ENCODE peak calls at places on chromosomes 2 and 18, in five cellular contexts. One of them, this sample, is unnamed.

GRCh38 chr2:134252092-134252775 is 1.6 kb upstream of the MGAT5 start:
- DNase-seq in PC-3: no peak
- DNase-seq in HL-60: no peak
- DNase-seq in CD8-positive, alpha-beta T cell: no peak
- DNase-seq in kidney: no peak
- DNase-seq in this sample: no peak

GRCh38 chr2:46663614-46664013 is 184.2 kb downstream of the TMEM247 start:
- DNase-seq in PC-3: no peak
- DNase-seq in HL-60: no peak
- DNase-seq in CD8-positive, alpha-beta T cell: no peak
- DNase-seq in kidney: no peak
- DNase-seq in this sample: no peak

GRCh38 chr2:166376873-166377272 is 1.1 kb upstream of the SCN9A start:
- DNase-seq in PC-3: no peak
- DNase-seq in HL-60: no peak
- DNase-seq in CD8-positive, alpha-beta T cell: no peak
- DNase-seq in kidney: no peak
- DNase-seq in this sample: no peak

GRCh38 chr2:9979977-9980376 is 28.5 kb downstream of the GRHL1 start:
- DNase-seq in PC-3: no peak
- DNase-seq in HL-60: no peak
- DNase-seq in CD8-positive, alpha-beta T cell: no peak
- DNase-seq in kidney: no peak
- DNase-seq in this sample: no peak

GRCh38 chr2:64535024-64535423 is 10.9 kb downstream of the AFTPH start:
- DNase-seq in PC-3: no peak
- DNase-seq in HL-60: no peak
- DNase-seq in CD8-positive, alpha-beta T cell: no peak
- DNase-seq in kidney: no peak
- DNase-seq in this sample: no peak

GRCh38 chr2:119243621-119244020 is 20.0 kb downstream of the STEAP3 start:
- DNase-seq in PC-3: no peak
- DNase-seq in HL-60: no peak
- DNase-seq in CD8-positive, alpha-beta T cell: no peak
- DNase-seq in kidney: peak; percentile 48
- DNase-seq in this sample: no peak

GRCh38 chr18:39341106-39341505 is 1775.5 kb upstream of the CELF4 start:
- DNase-seq in PC-3: no peak
- DNase-seq in HL-60: no peak
- DNase-seq in CD8-positive, alpha-beta T cell: no peak
- DNase-seq in kidney: no peak
- DNase-seq in this sample: no peak

GRCh38 chr2:78082555-78082954 is 560.4 kb upstream of the LRRTM4 start:
- DNase-seq in PC-3: no peak
- DNase-seq in HL-60: no peak
- DNase-seq in CD8-positive, alpha-beta T cell: no peak
- DNase-seq in kidney: no peak
- DNase-seq in this sample: no peak

GRCh38 chr2:155157065-155157464 is 458.6 kb downstream of the KCNJ3 start:
- DNase-seq in PC-3: no peak
- DNase-seq in HL-60: no peak
- DNase-seq in CD8-positive, alpha-beta T cell: no peak
- DNase-seq in kidney: no peak
- DNase-seq in this sample: peak; percentile 23

GRCh38 chr2:215904101-215904500 is 109.2 kb downstream of the MREG start:
- DNase-seq in PC-3: peak; percentile 51
- DNase-seq in HL-60: peak; percentile 28
- DNase-seq in CD8-positive, alpha-beta T cell: no peak
- DNase-seq in kidney: no peak
- DNase-seq in this sample: peak; percentile 81

GRCh38 chr2:73685770-73686438 is 43.7 kb upstream of the NAT8 start:
- DNase-seq in PC-3: no peak
- DNase-seq in HL-60: no peak
- DNase-seq in CD8-positive, alpha-beta T cell: no peak
- DNase-seq in kidney: no peak
- DNase-seq in this sample: no peak

GRCh38 chr2:68110102-68110501 is 47.3 kb upstream of the C1D start:
- DNase-seq in PC-3: peak; percentile 12
- DNase-seq in HL-60: peak; percentile 51
- DNase-seq in CD8-positive, alpha-beta T cell: no peak
- DNase-seq in kidney: no peak
- DNase-seq in this sample: no peak

GRCh38 chr2:145344076-145344724 is 824.3 kb upstream of the ZEB2 start:
- DNase-seq in PC-3: no peak
- DNase-seq in HL-60: no peak
- DNase-seq in CD8-positive, alpha-beta T cell: no peak
- DNase-seq in kidney: no peak
- DNase-seq in this sample: no peak

GRCh38 chr18:13464432-13465125 is 246.0 kb downstream of the LDLRAD4 start:
- DNase-seq in PC-3: no peak
- DNase-seq in HL-60: peak; percentile 96
- DNase-seq in CD8-positive, alpha-beta T cell: peak; percentile 80
- DNase-seq in kidney: no peak
- DNase-seq in this sample: no peak

DNA sequence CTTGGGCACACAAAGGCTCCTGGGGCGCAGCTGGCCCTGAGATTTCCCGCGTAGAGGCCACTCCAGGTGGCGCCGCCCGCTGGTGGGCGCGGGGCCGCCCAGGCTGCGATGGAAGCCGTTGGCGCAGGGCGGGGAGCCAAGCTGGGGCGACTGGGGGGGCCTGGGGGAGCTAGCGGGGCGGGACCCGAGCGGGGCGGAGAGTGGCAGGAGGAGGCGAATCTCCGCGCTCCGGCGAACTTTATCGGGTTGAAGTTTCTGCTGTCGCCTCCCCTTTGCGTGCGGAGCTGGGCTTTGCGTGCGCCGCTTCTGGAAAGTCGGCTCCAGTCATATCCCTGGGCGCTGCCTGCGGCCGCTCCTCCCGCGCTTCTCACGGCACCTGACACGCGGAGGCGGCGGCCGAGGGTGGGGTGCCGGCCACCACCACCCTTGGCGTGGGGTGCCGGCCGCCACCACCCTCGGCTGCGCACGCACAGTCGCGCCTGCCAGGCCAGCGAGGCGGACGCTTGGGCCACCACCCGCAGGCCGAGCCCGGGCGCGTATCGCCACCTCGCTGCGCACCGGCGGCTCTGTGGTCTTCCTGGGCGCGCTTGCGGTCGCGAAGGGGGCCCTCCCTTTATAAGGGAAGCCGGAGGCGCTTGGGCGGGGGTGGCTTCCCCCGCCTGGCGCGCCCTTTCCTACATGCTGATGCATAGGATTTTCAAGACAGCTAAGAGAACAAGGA is 919 bp upstream of the CYP1B1 start:
- DNase-seq in PC-3: peak; percentile 84
- DNase-seq in HL-60: peak; percentile 97
- DNase-seq in CD8-positive, alpha-beta T cell: no peak
- DNase-seq in kidney: peak; percentile 96
- DNase-seq in this sample: peak; percentile 80
- TF ChIP-seq CTCF in PC-3: no peak
- TF ChIP-seq CTCF in HL-60: no peak
- TF ChIP-seq CTCF in CD8-positive, alpha-beta T cell: no peak
- TF ChIP-seq CTCF in kidney: no peak
- TF ChIP-seq CTCF in this sample: peak; percentile 4

GRCh38 chr2:237234268-237234667 is 148.6 kb downstream of the COPS8 start:
- DNase-seq in PC-3: no peak
- DNase-seq in HL-60: no peak
- DNase-seq in CD8-positive, alpha-beta T cell: no peak
- DNase-seq in kidney: no peak
- DNase-seq in this sample: peak; percentile 34
- H3K4me3 ChIP-seq in PC-3: no peak overlapping the region
- H3K4me3 ChIP-seq in HL-60: no peak overlapping the region
- H3K4me3 ChIP-seq in CD8-positive, alpha-beta T cell: no peak overlapping the region
- H3K4me3 ChIP-seq in kidney: no peak overlapping the region
- H3K4me3 ChIP-seq in this sample: no peak overlapping the region

GRCh38 chr2:60679059-60679780 is 76.8 kb upstream of the PAPOLG start:
- DNase-seq in PC-3: no peak
- DNase-seq in HL-60: no peak
- DNase-seq in CD8-positive, alpha-beta T cell: no peak
- DNase-seq in kidney: no peak
- DNase-seq in this sample: no peak
- TF ChIP-seq CTCF in PC-3: no peak
- TF ChIP-seq CTCF in HL-60: no peak
- TF ChIP-seq CTCF in CD8-positive, alpha-beta T cell: no peak
- TF ChIP-seq CTCF in kidney: no peak
- TF ChIP-seq CTCF in this sample: no peak

GRCh38 chr2:233865838-233866237 is 2.3 kb downstream of the MSL3B start:
- DNase-seq in PC-3: peak; percentile 10
- DNase-seq in HL-60: no peak
- DNase-seq in CD8-positive, alpha-beta T cell: no peak
- DNase-seq in kidney: no peak
- DNase-seq in this sample: no peak

GRCh38 chr2:233866479-233866878 is 1.7 kb downstream of the MSL3B start:
- DNase-seq in PC-3: no peak
- DNase-seq in HL-60: no peak
- DNase-seq in CD8-positive, alpha-beta T cell: no peak
- DNase-seq in kidney: peak; percentile 68
- DNase-seq in this sample: no peak

GRCh38 chr2:233867993-233868532 is at the start of gene MSL3B:
- DNase-seq in PC-3: peak; percentile 76
- DNase-seq in HL-60: no peak
- DNase-seq in CD8-positive, alpha-beta T cell: peak; percentile 61
- DNase-seq in kidney: peak; percentile 59
- DNase-seq in this sample: peak; percentile 52

GRCh38 chr2:233857511-233858118 is 3.3 kb upstream of the HJURP start:
- DNase-seq in PC-3: peak; percentile 53
- DNase-seq in HL-60: peak; percentile 60
- DNase-seq in CD8-positive, alpha-beta T cell: peak; percentile 48
- DNase-seq in kidney: no peak
- DNase-seq in this sample: no peak

DNA sequence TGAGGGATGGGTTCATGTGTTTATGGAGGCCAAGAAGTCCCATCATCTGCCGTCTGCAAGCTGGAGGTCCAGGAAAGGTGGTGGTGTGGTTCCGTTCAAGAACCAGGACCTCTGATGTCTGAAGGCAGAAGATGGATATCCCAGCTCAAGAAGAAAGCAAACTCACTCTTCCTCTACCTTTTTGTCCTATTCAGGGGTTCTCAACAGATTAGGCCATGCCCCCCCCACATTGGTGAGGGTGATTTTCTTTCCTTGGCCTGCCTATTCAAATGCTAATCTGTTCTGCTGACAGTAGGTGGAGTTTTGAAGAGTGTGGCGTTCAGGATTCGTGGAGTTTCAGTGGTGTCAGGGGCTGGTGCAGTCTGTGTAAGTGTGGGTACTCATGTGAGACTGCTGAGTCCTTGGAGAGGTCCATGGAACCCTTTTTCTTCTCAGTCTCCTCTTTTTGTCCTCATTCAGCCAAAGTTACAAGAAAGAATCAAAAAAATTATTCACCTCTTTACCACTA is 5.9 kb downstream of the MSL3B start:
- DNase-seq in PC-3: no peak
- DNase-seq in HL-60: no peak
- DNase-seq in CD8-positive, alpha-beta T cell: no peak
- DNase-seq in kidney: no peak
- DNase-seq in this sample: no peak
- H3K4me3 ChIP-seq in PC-3: no peak overlapping the region
- H3K4me3 ChIP-seq in HL-60: no peak overlapping the region
- H3K4me3 ChIP-seq in CD8-positive, alpha-beta T cell: no peak overlapping the region
- H3K4me3 ChIP-seq in kidney: no peak overlapping the region
- H3K4me3 ChIP-seq in this sample: no peak overlapping the region

GRCh38 chr18:37421349-37422080 is 144.1 kb downstream of the CELF4 start:
- DNase-seq in PC-3: no peak
- DNase-seq in HL-60: no peak
- DNase-seq in CD8-positive, alpha-beta T cell: no peak
- DNase-seq in kidney: no peak
- DNase-seq in this sample: peak; percentile 4

GRCh38 chr18:37419272-37419671 is 146.3 kb downstream of the CELF4 start:
- DNase-seq in PC-3: peak; percentile 30
- DNase-seq in HL-60: no peak
- DNase-seq in CD8-positive, alpha-beta T cell: no peak
- DNase-seq in kidney: no peak
- DNase-seq in this sample: no peak

GRCh38 chr18:37422116-37422515 is 143.5 kb downstream of the CELF4 start:
- DNase-seq in PC-3: no peak
- DNase-seq in HL-60: no peak
- DNase-seq in CD8-positive, alpha-beta T cell: no peak
- DNase-seq in kidney: no peak
- DNase-seq in this sample: no peak

GRCh38 chr18:37419866-37420265 is 145.7 kb downstream of the CELF4 start:
- DNase-seq in PC-3: no peak
- DNase-seq in HL-60: no peak
- DNase-seq in CD8-positive, alpha-beta T cell: no peak
- DNase-seq in kidney: no peak
- DNase-seq in this sample: no peak

GRCh38 chr18:37420315-37420880 is 145.2 kb downstream of the CELF4 start:
- DNase-seq in PC-3: no peak
- DNase-seq in HL-60: no peak
- DNase-seq in CD8-positive, alpha-beta T cell: no peak
- DNase-seq in kidney: no peak
- DNase-seq in this sample: no peak
- TF ChIP-seq CTCF in PC-3: no peak
- TF ChIP-seq CTCF in HL-60: no peak
- TF ChIP-seq CTCF in CD8-positive, alpha-beta T cell: no peak
- TF ChIP-seq CTCF in kidney: no peak
- TF ChIP-seq CTCF in this sample: no peak

GRCh38 chr18:55585050-55585449 is 2.9 kb downstream of the TCF4 start:
- DNase-seq in PC-3: no peak
- DNase-seq in HL-60: no peak
- DNase-seq in CD8-positive, alpha-beta T cell: no peak
- DNase-seq in kidney: no peak
- DNase-seq in this sample: no peak
- H3K4me3 ChIP-seq in PC-3: no peak overlapping the region
- H3K4me3 ChIP-seq in HL-60: no peak overlapping the region
- H3K4me3 ChIP-seq in CD8-positive, alpha-beta T cell: no peak overlapping the region
- H3K4me3 ChIP-seq in kidney: no peak overlapping the region
- H3K4me3 ChIP-seq in this sample: peak overlapping the region; percentile 83

GRCh38 chr18:29436459-29436858 is 1259.5 kb upstream of the CDH2 start:
- DNase-seq in PC-3: no peak
- DNase-seq in HL-60: no peak
- DNase-seq in CD8-positive, alpha-beta T cell: no peak
- DNase-seq in kidney: no peak
- DNase-seq in this sample: no peak
- TF ChIP-seq CTCF in PC-3: peak; percentile 41
- TF ChIP-seq CTCF in HL-60: no peak
- TF ChIP-seq CTCF in CD8-positive, alpha-beta T cell: no peak
- TF ChIP-seq CTCF in kidney: no peak
- TF ChIP-seq CTCF in this sample: peak; percentile 19

This sample was measured in fibroblast of villous mesenchyme.